ENCODE peak calls at places on chromosomes 6 and 20, in ten cellular contexts. T, B, N, Z, A, Q, D, U, W and E are unnamed samples.

GRCh38 chr6:136506124-136506799 is 44.0 kb downstream of the MAP7 start:
- DNase-seq in T (no peak), B (no peak), N (no peak), Z (no peak), A (no peak), Q (no peak), D (no peak), U (no peak), W (no peak), E (no peak)

GRCh38 chr6:166382500-166382932 is 224 bp downstream of the MPC1 start:
- DNase-seq in T (no peak), B (no peak), N (no peak), Z (no peak), A (no peak), Q (no peak), D (no peak), U (no peak), W (no peak), E (no peak)

GRCh38 chr20:36546111-36546736 is 4.9 kb downstream of the MYL9 start:
- DNase-seq in T (no peak), B (no peak), N (no peak), Z (no peak), A (no peak), Q (no peak), D (no peak), U (no peak), W (no peak), E (no peak)

GRCh38 chr6:158655569-158656450 is 6.0 kb downstream of the SYTL3 start:
- DNase-seq in T (peak; percentile 91), B (no peak), N (no peak), Z (no peak), A (no peak), Q (peak; percentile 89), D (no peak), U (peak; percentile 31), W (peak; percentile 16), E (no peak)

GRCh38 chr20:53839423-53840176 is 230.8 kb downstream of the BCAS1 start:
- DNase-seq in T (no peak), B (no peak), N (peak; percentile 79), Z (no peak), A (no peak), Q (no peak), D (no peak), U (no peak), W (peak; percentile 83), E (no peak)

GRCh38 chr20:2817891-2818595 is 1.9 kb downstream of the TMEM239 start:
- DNase-seq in T (no peak), B (peak; percentile 11), N (no peak), Z (no peak), A (no peak), Q (no peak), D (no peak), U (no peak), W (no peak), E (no peak)

GRCh38 chr6:3418521-3419060 is 38.3 kb downstream of the SLC22A23 start:
- DNase-seq in T (no peak), B (no peak), N (no peak), Z (no peak), A (no peak), Q (no peak), D (no peak), U (no peak), W (no peak), E (no peak)

GRCh38 chr20:11867286-11867921 is 50.3 kb upstream of the BTBD3 start:
- DNase-seq in T (no peak), B (no peak), N (no peak), Z (peak; percentile 21), A (no peak), Q (no peak), D (no peak), U (no peak), W (no peak), E (no peak)

GRCh38 chr20:50550531-50550930 is 40.3 kb downstream of the PTPN1 start:
- DNase-seq in T (no peak), B (no peak), N (no peak), Z (no peak), A (no peak), Q (no peak), D (no peak), U (no peak), W (no peak), E (no peak)

GRCh38 chr6:45438156-45438555 is 60.4 kb upstream of the SUPT3H start:
- DNase-seq in T (no peak), B (no peak), N (no peak), Z (no peak), A (no peak), Q (no peak), D (no peak), U (no peak), W (no peak), E (no peak)

GRCh38 chr6:79872986-79873385 is 74.4 kb downstream of the ELOVL4 start:
- DNase-seq in T (no peak), B (peak; percentile 36), N (no peak), Z (peak; percentile 63), A (no peak), Q (no peak), D (no peak), U (no peak), W (no peak), E (no peak)

GRCh38 chr6:115882174-115882573 is 178.5 kb downstream of the FRK start:
- DNase-seq in T (no peak), B (no peak), N (no peak), Z (peak; percentile 82), A (no peak), Q (no peak), D (no peak), U (no peak), W (no peak), E (peak; percentile 11)

GRCh38 chr20:10090588-10091166 is 55.9 kb downstream of the ANKEF1 start:
- DNase-seq in T (peak; percentile 13), B (peak; percentile 69), N (no peak), Z (peak; percentile 64), A (no peak), Q (peak; percentile 80), D (peak; percentile 13), U (peak; percentile 58), W (no peak), E (peak; percentile 29)

GRCh38 chr6:100184473-100184872 is 190.4 kb upstream of the MCHR2 start:
- DNase-seq in T (no peak), B (no peak), N (no peak), Z (no peak), A (no peak), Q (no peak), D (no peak), U (peak; percentile 19), W (no peak), E (no peak)

GRCh38 chr6:52499681-52500239 is 77.1 kb downstream of the TRAM2 start:
- DNase-seq in T (no peak), B (no peak), N (no peak), Z (no peak), A (no peak), Q (no peak), D (no peak), U (no peak), W (no peak), E (no peak)